ENCODE peak calls at places on chromosomes 16 and 17, in five cellular contexts. G, F, M, N and P are unnamed samples.

GRCh38 chr16:67708368-67708771 is 10.7 kb downstream of the GFOD2 start:
- DNase-seq in G (no peak), F (no peak), M (peak), N (no peak), P (no peak)

GRCh38 chr17:66971249-66971648 is 6.7 kb downstream of the CACNG4 start:
- DNase-seq in G (no peak), F (no peak), M (no peak), N (no peak), P (no peak)

GRCh38 chr16:84754353-84754856 is 54.6 kb downstream of the USP10 start:
- DNase-seq in G (peak), F (no peak), M (peak), N (peak), P (peak)

GRCh38 chr17:28702752-28703150 is 8.9 kb downstream of the PROCA1 start:
- DNase-seq in G (no peak), F (no peak), M (no peak), N (no peak), P (no peak)

GRCh38 chr17:27513849-27514248 is 57.6 kb downstream of the KSR1 start:
- DNase-seq in G (no peak), F (no peak), M (no peak), N (no peak), P (no peak)

GRCh38 chr16:67284699-67285646 is 5.6 kb downstream of the PLEKHG4 start:
- DNase-seq in G (peak), F (no peak), M (no peak), N (peak), P (peak)

GRCh38 chr16:86343733-86344585 is 166.4 kb upstream of the FOXF1 start:
- DNase-seq in G (no peak), F (no peak), M (peak), N (no peak), P (no peak)

GRCh38 chr17:81256616-81257015 is 17.5 kb downstream of the NDUFAF8 start:
- DNase-seq in G (no peak), F (no peak), M (no peak), N (peak), P (no peak)

GRCh38 chr16:8855972-8856371 is 12.8 kb downstream of the CARHSP1 start:
- DNase-seq in G (no peak), F (no peak), M (peak), N (no peak), P (no peak)

GRCh38 chr17:59370580-59371299 is 39.3 kb downstream of the YPEL2 start:
- DNase-seq in G (no peak), F (peak), M (peak), N (no peak), P (no peak)

GRCh38 chr17:61732169-61732568 is 131.2 kb downstream of the BRIP1 start:
- DNase-seq in G (no peak), F (no peak), M (no peak), N (no peak), P (no peak)

GRCh38 chr16:87436225-87437172 is 44.4 kb downstream of the MAP1LC3B start:
- DNase-seq in G (no peak), F (no peak), M (no peak), N (no peak), P (no peak)

GRCh38 chr17:27218719-27219488 is 75.0 kb upstream of the WSB1 start:
- DNase-seq in G (no peak), F (no peak), M (no peak), N (no peak), P (no peak)

GRCh38 chr17:19656336-19656735 is 7.8 kb downstream of the ALDH3A2 start:
- DNase-seq in G (no peak), F (no peak), M (no peak), N (no peak), P (no peak)

GRCh38 chr16:82788225-82788624 is 161.5 kb downstream of the CDH13 start:
- DNase-seq in G (no peak), F (no peak), M (no peak), N (no peak), P (no peak)

GRCh38 chr17:67421869-67422273 is 44.8 kb downstream of the PITPNC1 start:
- DNase-seq in G (no peak), F (no peak), M (no peak), N (peak), P (no peak)

GRCh38 chr17:48513653-48514482 is 16.9 kb downstream of the HOXB1 start:
- DNase-seq in G (no peak), F (no peak), M (no peak), N (no peak), P (no peak)

GRCh38 chr16:47958726-47959125 is 197.1 kb downstream of the ABCC12 start:
- DNase-seq in G (no peak), F (no peak), M (no peak), N (no peak), P (no peak)

GRCh38 chr17:30716461-30717289 is 107.8 kb downstream of the CRLF3 start:
- DNase-seq in G (no peak), F (peak), M (peak), N (no peak), P (no peak)

GRCh38 chr16:13193721-13194120 is 292.3 kb downstream of the SHISA9 start:
- DNase-seq in G (no peak), F (no peak), M (no peak), N (no peak), P (no peak)

GRCh38 chr17:77831497-77832179 is 126.9 kb upstream of the TNRC6C start:
- DNase-seq in G (no peak), F (peak), M (peak), N (no peak), P (no peak)

GRCh38 chr17:32323784-32324590 is 18.0 kb downstream of the C17orf75 start:
- DNase-seq in G (no peak), F (no peak), M (no peak), N (no peak), P (peak)

GRCh38 chr17:79244665-79245064 is 170.0 kb downstream of the ENGASE start:
- DNase-seq in G (no peak), F (no peak), M (no peak), N (no peak), P (no peak)

GRCh38 chr17:78532311-78532710 is 44.9 kb downstream of the DNAH17 start:
- DNase-seq in G (no peak), F (no peak), M (no peak), N (no peak), P (no peak)

GRCh38 chr17:78933025-78933958 is 8.1 kb upstream of the TIMP2 start:
- DNase-seq in G (no peak), F (peak), M (peak), N (peak), P (peak)

GRCh38 chr16:85577899-85578598 is 35.1 kb upstream of the GSE1 start:
- DNase-seq in G (no peak), F (no peak), M (no peak), N (no peak), P (no peak)

GRCh38 chr16:59920054-59920453 is 1185.9 kb upstream of the GOT2 start:
- DNase-seq in G (no peak), F (no peak), M (no peak), N (no peak), P (no peak)

GRCh38 chr17:71229036-71229435 is 891.8 kb upstream of the SOX9 start:
- DNase-seq in G (no peak), F (no peak), M (no peak), N (no peak), P (no peak)

GRCh38 chr17:66222772-66223350 is 6.4 kb downstream of the APOH start:
- DNase-seq in G (no peak), F (no peak), M (no peak), N (no peak), P (no peak)

GRCh38 chr17:33521784-33522183 is 228.7 kb upstream of the ASIC2 start:
- DNase-seq in G (peak), F (no peak), M (no peak), N (peak), P (no peak)
- TF ChIP-seq CTCF in G (peak), F (no peak), M (no peak), N (peak), P (no peak)

GRCh38 chr17:15262291-15263205 is 2.6 kb downstream of the PMP22 start:
- DNase-seq in G (peak), F (peak), M (peak), N (peak), P (peak)
- TF ChIP-seq EP300 in G (no peak), F (no peak), M (no peak), N (no peak), P (peak)

GRCh38 chr16:4412159-4412558 is 4.2 kb downstream of the CORO7 start:
- DNase-seq in G (no peak), F (no peak), M (no peak), N (no peak), P (no peak)
- TF ChIP-seq POLR2A in G (no peak), F (no peak), M (no peak), N (no peak), P (no peak)

DNA sequence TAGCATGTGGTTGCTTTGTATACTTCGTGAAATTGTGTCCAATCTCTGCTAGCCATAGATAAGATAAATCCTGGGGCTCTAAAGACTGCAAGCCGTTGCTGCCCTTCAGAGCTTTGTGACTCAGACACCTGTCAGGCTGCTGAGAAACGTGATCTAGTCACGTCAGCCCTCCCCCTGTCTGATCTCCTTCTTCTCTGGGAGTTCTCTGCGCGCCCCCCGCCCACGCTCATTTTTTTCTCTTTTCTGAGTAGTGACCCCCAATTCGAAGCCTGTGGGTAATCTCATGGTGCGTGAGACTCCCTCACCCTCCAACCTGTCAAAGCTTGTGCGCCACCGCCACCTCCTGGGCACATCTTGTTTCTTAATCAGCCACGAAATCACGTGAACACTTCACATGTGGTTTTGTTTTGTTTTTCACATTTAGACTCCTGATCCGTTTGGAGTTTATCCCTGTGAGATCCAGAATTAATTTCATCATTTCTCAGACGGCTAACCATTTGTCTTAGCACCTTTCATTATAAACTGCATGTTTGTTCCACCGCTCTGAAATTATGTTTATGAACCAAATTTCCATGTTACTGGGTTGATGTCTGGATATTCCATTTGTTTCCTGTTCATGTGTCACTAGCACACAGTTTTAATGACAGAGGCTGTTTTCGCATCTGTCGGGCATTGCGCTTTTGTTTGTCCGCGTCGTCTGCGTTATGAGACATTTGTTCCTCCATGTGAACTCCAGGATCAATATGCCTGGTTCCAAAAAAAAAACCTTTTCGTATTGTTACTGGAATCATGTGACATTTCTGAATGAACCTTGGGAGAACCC is 977 bp upstream of the ZNF778 start:
- DNase-seq in G (peak), F (peak), M (peak), N (peak), P (peak)
- TF ChIP-seq CTCF in G (peak), F (peak), M (peak), N (peak), P (no peak)

GRCh38 chr16:63804126-63804525 is 1317.7 kb downstream of the CDH11 start:
- DNase-seq in G (no peak), F (no peak), M (no peak), N (no peak), P (no peak)
- TF ChIP-seq EP300 in G (no peak), F (no peak), M (no peak), N (no peak), P (no peak)

GRCh38 chr16:54929090-54930033 is 1.3 kb upstream of the IRX5 start:
- DNase-seq in G (peak), F (peak), M (peak), N (peak), P (peak)
- TF ChIP-seq POLR2A in G (no peak), F (no peak), M (no peak), N (peak), P (no peak)

GRCh38 chr16:75130150-75130771 is 13.7 kb upstream of the LDHD start:
- DNase-seq in G (no peak), F (no peak), M (no peak), N (no peak), P (no peak)
- TF ChIP-seq CTCF in G (peak), F (no peak), M (no peak), N (peak), P (no peak)

GRCh38 chr16:57062329-57062728 is 30.1 kb upstream of the CPNE2 start:
- DNase-seq in G (no peak), F (no peak), M (no peak), N (no peak), P (no peak)
- TF ChIP-seq EP300 in G (no peak), F (no peak), M (no peak), N (no peak), P (no peak)

DNA sequence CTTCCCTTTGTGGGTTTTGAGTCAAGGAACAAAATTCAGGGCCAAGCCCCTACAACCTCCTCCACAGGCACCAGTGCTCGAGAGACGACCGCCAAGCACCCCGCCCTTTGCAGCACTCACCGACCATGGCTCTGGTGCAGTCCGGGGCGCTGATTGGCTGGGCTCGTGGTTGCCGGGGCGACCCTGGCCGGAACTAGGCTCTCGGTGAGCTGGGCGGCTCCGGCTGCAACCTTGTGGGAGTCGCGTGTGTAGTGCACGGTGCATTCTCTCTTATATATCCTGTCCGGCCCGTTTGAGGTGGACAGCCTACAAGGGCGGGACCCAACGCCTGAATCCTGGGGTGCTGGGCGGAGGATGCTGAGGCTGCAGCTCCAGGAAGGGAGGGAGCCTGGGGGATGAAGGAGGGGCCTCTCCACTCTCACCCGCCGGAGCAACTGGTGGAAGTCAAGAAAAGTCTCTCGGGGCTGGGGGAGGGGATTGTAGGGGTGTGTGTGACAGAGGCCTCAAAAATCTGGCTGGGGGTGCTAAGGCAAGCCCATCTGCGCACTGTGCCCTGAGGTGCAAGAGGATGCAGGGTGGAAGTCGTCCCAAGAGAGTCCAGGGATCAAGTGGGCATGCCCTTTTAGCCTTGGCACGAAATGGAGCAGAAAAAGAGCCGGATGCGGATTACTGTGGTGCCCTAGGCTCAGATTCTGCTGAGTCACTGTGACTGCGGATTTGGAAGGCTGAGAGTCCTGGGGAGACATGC is at the start of gene NQO1:
- DNase-seq in G (peak), F (peak), M (peak), N (peak), P (peak)
- TF ChIP-seq POLR2A in G (no peak), F (no peak), M (no peak), N (peak), P (no peak)

DNA sequence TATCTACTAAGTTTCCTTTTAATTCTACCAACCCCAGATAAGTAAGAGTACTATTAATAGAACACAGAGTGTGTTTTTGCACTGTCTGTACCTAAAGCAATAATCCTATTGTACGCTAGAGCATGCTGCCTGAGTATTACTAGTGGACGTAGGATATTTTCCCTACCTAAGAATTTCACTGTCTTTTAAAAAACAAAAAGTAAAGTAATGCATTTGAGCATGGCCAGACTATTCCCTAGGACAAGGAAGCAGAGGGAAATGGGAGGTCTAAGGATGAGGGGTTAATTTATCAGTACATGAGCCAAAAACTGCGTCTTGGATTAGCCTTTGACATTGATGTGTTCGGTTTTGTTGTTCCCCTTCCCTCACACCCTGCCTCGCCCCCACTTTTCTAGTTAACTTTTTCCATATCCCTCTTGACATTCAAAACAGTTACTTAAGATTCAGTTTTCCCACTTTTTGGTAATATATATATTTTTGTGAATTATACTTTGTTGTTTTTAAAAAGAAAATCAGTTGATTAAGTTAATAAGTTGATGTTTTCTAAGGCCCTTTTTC is 56.8 kb downstream of the HLF start:
- DNase-seq in G (no peak), F (no peak), M (no peak), N (no peak), P (no peak)
- TF ChIP-seq CTCF in G (no peak), F (no peak), M (no peak), N (no peak), P (no peak)